ENCODE peak calls at places on chromosome 19, in four cellular contexts. O, P, I and Z are unnamed samples.

GRCh38 chr19:1446713-1447564 is 3.0 kb upstream of the APC2 start:
- DNase-seq in I (no peak), O (no peak), P (peak), Z (no peak)

GRCh38 chr19:14434543-14435319 is 1.6 kb downstream of the PKN1 start:
- DNase-seq in P (peak), I (no peak), O (no peak), Z (peak)

GRCh38 chr19:17620696-17621095 is 65.2 kb downstream of the COLGALT1 start:
- DNase-seq in I (no peak), P (no peak), O (no peak), Z (no peak)

GRCh38 chr19:14577264-14577663 is 5.4 kb upstream of the NDUFB7 start:
- DNase-seq in I (no peak), P (no peak), O (no peak), Z (no peak)

GRCh38 chr19:11478167-11479089 is 2.4 kb downstream of the ELAVL3 start:
- DNase-seq in I (no peak), P (no peak), O (no peak), Z (no peak)

GRCh38 chr19:19997656-19998268 is 41.5 kb downstream of the ZNF682 start:
- DNase-seq in P (no peak), O (no peak), I (no peak), Z (no peak)

GRCh38 chr19:34577531-34578101 is 96.1 kb downstream of the WTIP start:
- DNase-seq in O (no peak), I (no peak), P (no peak), Z (no peak)

GRCh38 chr19:8238251-8238650 is 29.1 kb downstream of the CERS4 start:
- DNase-seq in I (no peak), P (peak), O (no peak), Z (peak)

GRCh38 chr19:30274987-30275386 is 97.2 kb upstream of the ZNF536 start:
- DNase-seq in I (no peak), P (no peak), O (no peak), Z (no peak)

GRCh38 chr19:48739835-48740704 is at the start of gene RASIP1:
- DNase-seq in P (no peak), O (no peak), I (peak), Z (no peak)

GRCh38 chr19:43078311-43078710 is 4.2 kb downstream of the PSG2 start:
- DNase-seq in O (peak), I (no peak), P (peak), Z (peak)

GRCh38 chr19:43599635-43600295 is 3.4 kb downstream of the ZNF576 start:
- DNase-seq in O (no peak), P (no peak), I (no peak), Z (no peak)

GRCh38 chr19:33280351-33280921 is 21.9 kb downstream of the CEBPA start:
- DNase-seq in I (no peak), P (no peak), O (no peak), Z (no peak)

GRCh38 chr19:10289167-10289835 is 451 bp upstream of the ICAM5 start:
- DNase-seq in I (no peak), P (peak), O (no peak), Z (no peak)

GRCh38 chr19:12513531-12514061 is 29.0 kb upstream of the ZNF709 start:
- DNase-seq in P (peak), O (no peak), I (no peak), Z (no peak)

GRCh38 chr19:55600336-55601028 is 394 bp downstream of the ZNF524 start:
- DNase-seq in P (peak), O (no peak), I (peak), Z (no peak)

GRCh38 chr19:55660404-55660803 is 5.6 kb downstream of the U2AF2 start:
- DNase-seq in I (no peak), P (no peak), O (no peak), Z (no peak)

GRCh38 chr19:10115392-10116084 is 4.0 kb downstream of the P2RY11 start:
- DNase-seq in O (no peak), I (no peak), P (no peak), Z (no peak)

GRCh38 chr19:36120092-36120983 is 5.1 kb downstream of the TBCB start:
- DNase-seq in O (no peak), P (no peak), I (no peak), Z (no peak)

GRCh38 chr19:16737909-16738308 is 18.3 kb downstream of the NWD1 start:
- DNase-seq in I (no peak), O (no peak), P (no peak), Z (no peak)

GRCh38 chr19:48795855-48796142 is 15.0 kb downstream of the BCAT2 start:
- DNase-seq in I (no peak), O (no peak), P (no peak), Z (no peak)

GRCh38 chr19:47464619-47465018 is 7.1 kb downstream of the SLC8A2 start:
- DNase-seq in O (no peak), P (no peak), I (no peak), Z (no peak)

GRCh38 chr19:43820098-43820860 is 6.8 kb upstream of the ZNF283 start:
- DNase-seq in I (no peak), P (peak), O (no peak), Z (no peak)

GRCh38 chr19:35563207-35563829 is at the start of gene ATP4A:
- DNase-seq in I (no peak), P (no peak), O (no peak), Z (no peak)

GRCh38 chr19:11052391-11052790 is 36.9 kb upstream of the LDLR start:
- DNase-seq in O (no peak), P (no peak), I (no peak), Z (no peak)

GRCh38 chr19:11767633-11768133 is 883 bp downstream of the ZNF441 start:
- DNase-seq in P (peak), I (no peak), O (no peak), Z (peak)

GRCh38 chr19:55373318-55373992 is 3.2 kb upstream of the TMEM190 start:
- DNase-seq in P (no peak), O (no peak), I (no peak), Z (no peak)